ENCODE peak calls at places on chromosomes 2 and 18, in eight cellular contexts. Y, K, T, H, V, E, F and C are unnamed samples.

GRCh38 chr18:22309191-22309590 is 108.5 kb downstream of the CTAGE1 start:
- DNase-seq in Y (peak), K (no peak), T (no peak), H (no peak), V (peak), E (no peak), F (no peak), C (no peak)

GRCh38 chr2:151071382-151071781 is 190.3 kb downstream of the RBM43 start:
- DNase-seq in Y (peak), K (peak), T (no peak), H (no peak), V (peak), E (no peak), F (no peak), C (peak)

GRCh38 chr2:221347471-221347870 is 224.6 kb downstream of the EPHA4 start:
- DNase-seq in Y (peak), K (no peak), T (no peak), H (no peak), V (no peak), E (no peak), F (no peak), C (no peak)

GRCh38 chr18:41268271-41268670 is 686.8 kb upstream of the PIK3C3 start:
- DNase-seq in Y (no peak), K (no peak), T (no peak), H (no peak), V (no peak), E (no peak), F (no peak), C (no peak)

GRCh38 chr18:79642626-79643025 is 37.0 kb upstream of the CTDP1 start:
- DNase-seq in Y (no peak), K (no peak), T (no peak), H (peak), V (peak), E (no peak), F (no peak), C (no peak)

GRCh38 chr18:55501594-55502345 is 86.2 kb downstream of the TCF4 start:
- DNase-seq in Y (no peak), K (no peak), T (no peak), H (no peak), V (no peak), E (no peak), F (no peak), C (no peak)

GRCh38 chr2:31300309-31300708 is 66.4 kb downstream of the EHD3 start:
- DNase-seq in Y (no peak), K (no peak), T (no peak), H (no peak), V (no peak), E (no peak), F (no peak), C (no peak)

GRCh38 chr2:119106301-119106897 is 52.2 kb downstream of the C1QL2 start:
- DNase-seq in Y (peak), K (no peak), T (no peak), H (peak), V (peak), E (peak), F (no peak), C (no peak)

GRCh38 chr2:23532311-23533013 is 147.5 kb downstream of the KLHL29 start:
- DNase-seq in Y (no peak), K (peak), T (peak), H (no peak), V (no peak), E (peak), F (no peak), C (no peak)

GRCh38 chr2:73981081-73981968 is 3.4 kb upstream of the TET3 start:
- DNase-seq in Y (peak), K (no peak), T (no peak), H (peak), V (no peak), E (no peak), F (no peak), C (no peak)

GRCh38 chr18:46502444-46502843 is 154.6 kb downstream of the LOXHD1 start:
- DNase-seq in Y (no peak), K (no peak), T (no peak), H (peak), V (peak), E (no peak), F (no peak), C (no peak)

GRCh38 chr2:168559187-168559586 is 103.1 kb downstream of the CERS6 start:
- DNase-seq in Y (no peak), K (no peak), T (no peak), H (no peak), V (no peak), E (no peak), F (no peak), C (no peak)

GRCh38 chr2:101406867-101407266 is 19.6 kb upstream of the CREG2 start:
- DNase-seq in Y (peak), K (no peak), T (no peak), H (peak), V (peak), E (no peak), F (no peak), C (no peak)

GRCh38 chr2:27638023-27638637 is 9.3 kb downstream of the GPN1 start:
- DNase-seq in Y (peak), K (no peak), T (no peak), H (no peak), V (peak), E (no peak), F (no peak), C (no peak)

GRCh38 chr2:133774675-133775005 is 206.4 kb upstream of the NCKAP5 start:
- DNase-seq in Y (no peak), K (no peak), T (no peak), H (no peak), V (peak), E (no peak), F (no peak), C (no peak)

GRCh38 chr2:175742367-175742766 is 259.7 kb downstream of the LNPK start:
- DNase-seq in Y (peak), K (no peak), T (no peak), H (no peak), V (peak), E (no peak), F (no peak), C (no peak)

GRCh38 chr2:239882335-239882734 is 142.8 kb downstream of the NDUFA10 start:
- DNase-seq in Y (no peak), K (peak), T (peak), H (peak), V (peak), E (peak), F (no peak), C (no peak)

GRCh38 chr2:158687315-158687714 is 107.8 kb upstream of the DAPL1 start:
- DNase-seq in Y (no peak), K (no peak), T (no peak), H (no peak), V (no peak), E (no peak), F (no peak), C (no peak)

GRCh38 chr2:3336844-3337243 is 40.8 kb downstream of the EIPR1 start:
- DNase-seq in Y (no peak), K (no peak), T (no peak), H (no peak), V (no peak), E (no peak), F (no peak), C (no peak)

GRCh38 chr2:8461341-8461740 is 220.5 kb upstream of the ID2 start:
- DNase-seq in Y (no peak), K (no peak), T (no peak), H (no peak), V (no peak), E (no peak), F (no peak), C (no peak)

GRCh38 chr2:240310201-240310600 is 125.3 kb upstream of the GPC1 start:
- DNase-seq in Y (no peak), K (no peak), T (no peak), H (no peak), V (no peak), E (no peak), F (no peak), C (no peak)

GRCh38 chr2:226656367-226656766 is 143.3 kb downstream of the IRS1 start:
- DNase-seq in Y (no peak), K (no peak), T (no peak), H (no peak), V (no peak), E (no peak), F (no peak), C (no peak)

GRCh38 chr2:118061135-118061955 is 26.9 kb upstream of the INSIG2 start:
- DNase-seq in Y (peak), K (no peak), T (no peak), H (peak), V (peak), E (no peak), F (no peak), C (no peak)

GRCh38 chr2:20595439-20596192 is 55.3 kb downstream of the HS1BP3 start:
- DNase-seq in Y (peak), K (no peak), T (peak), H (peak), V (no peak), E (no peak), F (no peak), C (no peak)

GRCh38 chr2:190256087-190256486 is 63.5 kb downstream of the HIBCH start:
- DNase-seq in Y (no peak), K (no peak), T (no peak), H (no peak), V (no peak), E (no peak), F (no peak), C (no peak)

GRCh38 chr2:38074047-38074774 is 1.7 kb downstream of the CYP1B1 start:
- DNase-seq in Y (no peak), K (no peak), T (no peak), H (peak), V (peak), E (no peak), F (no peak), C (no peak)

GRCh38 chr2:17976871-17977746 is 98.6 kb downstream of the KCNS3 start:
- DNase-seq in Y (peak), K (no peak), T (no peak), H (no peak), V (peak), E (no peak), F (no peak), C (no peak)

GRCh38 chr2:178426388-178426787 is 24.6 kb downstream of the PRKRA start:
- DNase-seq in Y (peak), K (no peak), T (no peak), H (no peak), V (peak), E (no peak), F (no peak), C (no peak)

GRCh38 chr2:38599706-38600105 is 3.0 kb downstream of the HNRNPLL start:
- DNase-seq in Y (no peak), K (no peak), T (no peak), H (no peak), V (no peak), E (no peak), F (no peak), C (no peak)

GRCh38 chr2:177165731-177166711 is 46.6 kb upstream of the HNRNPA3 start:
- DNase-seq in Y (peak), K (peak), T (no peak), H (peak), V (peak), E (no peak), F (no peak), C (peak)

GRCh38 chr18:77528877-77529276 is 279.2 kb downstream of the GALR1 start:
- DNase-seq in Y (no peak), K (no peak), T (no peak), H (no peak), V (no peak), E (no peak), F (no peak), C (no peak)

GRCh38 chr18:54004828-54005227 is 219.6 kb downstream of the MBD2 start:
- DNase-seq in Y (no peak), K (no peak), T (no peak), H (no peak), V (peak), E (no peak), F (no peak), C (no peak)

GRCh38 chr2:143451622-143452021 is 322.4 kb downstream of the ARHGAP15 start:
- DNase-seq in Y (no peak), K (no peak), T (no peak), H (peak), V (peak), E (no peak), F (no peak), C (peak)

GRCh38 chr2:217103752-217104540 is 244.1 kb upstream of the TNP1 start:
- DNase-seq in Y (peak), K (no peak), T (no peak), H (no peak), V (peak), E (no peak), F (no peak), C (no peak)